ENCODE peak calls at places on chromosomes 6 and 20, in five cellular contexts. C, Y, F, J and P are unnamed samples.
A peak's percentile ranks its signal among the peaks of the same experiment; 100 is the strongest.

GRCh38 chr6:18543061-18543460 is 155.9 kb downstream of the RNF144B start:
- DNase-seq in C (no peak), F (no peak), Y (no peak), J (no peak), P (no peak)

GRCh38 chr6:139020689-139021088 is 7.9 kb upstream of the ABRACL start:
- DNase-seq in Y (no peak), C (no peak), F (no peak), J (no peak), P (no peak)

GRCh38 chr20:17541996-17542395 is 10.8 kb upstream of the BFSP1 start:
- DNase-seq in J (no peak), Y (no peak), F (no peak), C (no peak), P (no peak)

GRCh38 chr6:142372348-142372747 is 70.5 kb downstream of the ADGRG6 start:
- DNase-seq in C (no peak), F (no peak), J (no peak), Y (no peak), P (no peak)

GRCh38 chr20:51493346-51493791 is 49.1 kb downstream of the NFATC2 start:
- DNase-seq in F (no peak), J (no peak), Y (no peak), C (no peak), P (no peak)

GRCh38 chr6:116218172-116218633 is 35.7 kb downstream of the TSPYL4 start:
- DNase-seq in F (no peak), C (no peak), Y (no peak), J (no peak), P (no peak)

GRCh38 chr6:13560651-13561044 is 13.8 kb upstream of the SIRT5 start:
- DNase-seq in J (no peak), F (no peak), C (no peak), Y (no peak), P (no peak)

GRCh38 chr6:136822051-136822378 is 377 bp upstream of the PEX7 start:
- DNase-seq in Y (no peak), J (no peak), C (no peak), F (peak; percentile 5), P (no peak)

GRCh38 chr6:128339635-128340436 is 180.6 kb downstream of the PTPRK start:
- DNase-seq in J (no peak), C (no peak), Y (no peak), F (no peak), P (no peak)

GRCh38 chr6:16437984-16438383 is 199.6 kb downstream of the GMPR start:
- DNase-seq in F (no peak), C (no peak), Y (no peak), J (no peak), P (no peak)

GRCh38 chr6:153092082-153093013 is 38.7 kb downstream of the RGS17 start:
- DNase-seq in F (no peak), C (no peak), J (no peak), Y (no peak), P (no peak)

GRCh38 chr20:39886650-39887190 is 802.3 kb downstream of the MAFB start:
- DNase-seq in J (no peak), Y (no peak), F (no peak), C (no peak), P (no peak)

GRCh38 chr20:61896058-61896961 is 169.4 kb downstream of the TAF4 start:
- DNase-seq in C (peak; percentile 77), J (peak; percentile 2), Y (peak; percentile 15), F (peak; percentile 67), P (peak; percentile 93)

GRCh38 chr6:153031335-153031955 is 28.9 kb upstream of the MTRF1L start:
- DNase-seq in C (no peak), J (no peak), Y (no peak), F (no peak), P (no peak)

GRCh38 chr6:31870385-31870921 is 7.8 kb upstream of the NEU1 start:
- DNase-seq in F (no peak), C (no peak), J (no peak), Y (no peak), P (peak; percentile 50)

GRCh38 chr6:137362878-137363804 is 131.1 kb downstream of the OLIG3 start:
- DNase-seq in F (no peak), Y (no peak), J (no peak), C (peak; percentile 16), P (peak; percentile 40)

GRCh38 chr20:46990017-46990810 is 95.6 kb downstream of the EYA2 start:
- DNase-seq in J (no peak), Y (no peak), C (no peak), F (no peak), P (no peak)

GRCh38 chr6:75205776-75206334 is at the start of gene COL12A1:
- DNase-seq in F (peak; percentile 66), C (peak; percentile 79), Y (no peak), J (no peak), P (peak; percentile 40)

GRCh38 chr20:50005378-50006020 is 22.7 kb downstream of the SNAI1 start:
- DNase-seq in J (no peak), F (no peak), Y (no peak), C (no peak), P (no peak)

GRCh38 chr6:16769131-16769985 is 8.1 kb upstream of the ATXN1 start:
- DNase-seq in Y (no peak), J (peak; percentile 51), F (no peak), C (no peak), P (no peak)

GRCh38 chr6:165001502-165002157 is 307.8 kb downstream of the C6orf118 start:
- DNase-seq in Y (no peak), J (no peak), F (no peak), C (no peak), P (no peak)

GRCh38 chr6:22651731-22652130 is 82.4 kb downstream of the HDGFL1 start:
- DNase-seq in J (no peak), C (no peak), F (no peak), Y (no peak), P (no peak)

GRCh38 chr6:25360611-25361010 is 81.4 kb downstream of the CARMIL1 start:
- DNase-seq in Y (no peak), J (no peak), C (no peak), F (no peak), P (no peak)

GRCh38 chr6:32973144-32973854 is 4.9 kb downstream of the BRD2 start:
- DNase-seq in Y (no peak), F (peak; percentile 24), J (peak; percentile 59), C (peak; percentile 64), P (no peak)

GRCh38 chr6:151025076-151025475 is 159.6 kb downstream of the MTHFD1L start:
- DNase-seq in Y (peak; percentile 45), C (no peak), J (no peak), F (no peak), P (peak; percentile 41)

GRCh38 chr20:44705364-44706094 is 9.6 kb upstream of the CCN5 start:
- DNase-seq in F (no peak), J (no peak), C (no peak), Y (no peak), P (no peak)

GRCh38 chr20:17887331-17888030 is 81.1 kb downstream of the SNX5 start:
- DNase-seq in C (no peak), J (no peak), Y (no peak), F (no peak), P (no peak)

GRCh38 chr20:47318596-47319516 is 37.6 kb downstream of the ZMYND8 start:
- DNase-seq in Y (peak; percentile 79), J (no peak), C (peak; percentile 54), F (peak; percentile 46), P (peak; percentile 87)

GRCh38 chr6:52872031-52872430 is 31.4 kb upstream of the GSTA5 start:
- DNase-seq in F (no peak), Y (no peak), C (no peak), J (no peak), P (no peak)